ENCODE peak calls at places on chromosome 5, in ten cellular contexts. X is neural progenitor cell, S is HCT116, R is Peyer's patch, A is tibial artery, F is bronchial epithelial cell, D is endodermal cell, B is breast epithelium, G is transverse colon, Y is upper lobe of left lung. H is an unnamed sample.

GRCh38 chr5:926416-927171 is 33.9 kb downstream of the TRIP13 start:
- DNase-seq in X (peak; percentile 76), S (no peak), R (no peak), A (peak; percentile 20), F (peak; percentile 3), D (peak; percentile 75), B (no peak), G (no peak), Y (no peak), H (no peak)

GRCh38 chr5:134490255-134490924 is 35.1 kb upstream of the JADE2 start:
- DNase-seq in X (no peak), S (no peak), R (no peak), A (no peak), F (no peak), D (no peak), B (no peak), G (no peak), Y (no peak), H (no peak)

GRCh38 chr5:170885779-170886178 is 24.0 kb downstream of the RANBP17 start:
- DNase-seq in X (no peak), S (no peak), R (no peak), A (no peak), F (no peak), D (no peak), B (no peak), G (no peak), Y (no peak), H (no peak)

GRCh38 chr5:41858890-41859289 is 11.3 kb downstream of the OXCT1 start:
- DNase-seq in X (no peak), S (no peak), R (no peak), A (no peak), F (no peak), D (no peak), B (no peak), G (no peak), Y (no peak), H (no peak)

GRCh38 chr5:72955143-72955767 is 586 bp upstream of the FCHO2 start:
- DNase-seq in X (peak; percentile 74), S (no peak), R (no peak), A (no peak), F (peak; percentile 57), D (peak; percentile 88), B (no peak), G (peak; percentile 78), Y (peak; percentile 84), H (no peak)

GRCh38 chr5:113345261-113345940 is 89.4 kb downstream of the TSSK1B start:
- DNase-seq in X (no peak), S (no peak), R (no peak), A (no peak), F (peak; percentile 98), D (no peak), B (peak; percentile 24), G (no peak), Y (no peak), H (no peak)

GRCh38 chr5:57538341-57538955 is 55.8 kb upstream of the ACTBL2 start:
- DNase-seq in X (no peak), S (no peak), R (no peak), A (no peak), F (peak; percentile 73), D (no peak), B (no peak), G (no peak), Y (no peak), H (no peak)

GRCh38 chr5:120544043-120544442 is 79.9 kb downstream of the PRR16 start:
- DNase-seq in X (no peak), S (no peak), R (no peak), A (no peak), F (no peak), D (no peak), B (no peak), G (no peak), Y (no peak), H (no peak)

GRCh38 chr5:98110791-98111190 is 662.7 kb upstream of the RGMB start:
- DNase-seq in X (no peak), S (no peak), R (no peak), A (no peak), F (no peak), D (no peak), B (no peak), G (no peak), Y (no peak), H (no peak)

GRCh38 chr5:98110270-98110669 is 663.2 kb upstream of the RGMB start:
- DNase-seq in X (no peak), S (no peak), R (no peak), A (no peak), F (peak; percentile 96), D (no peak), B (no peak), G (no peak), Y (no peak), H (no peak)

GRCh38 chr5:98108497-98108896 is 665.0 kb upstream of the RGMB start:
- DNase-seq in X (no peak), S (no peak), R (no peak), A (no peak), F (peak; percentile 90), D (no peak), B (no peak), G (no peak), Y (no peak), H (no peak)

GRCh38 chr5:98111686-98112085 is 661.8 kb upstream of the RGMB start:
- DNase-seq in X (no peak), S (no peak), R (no peak), A (no peak), F (no peak), D (no peak), B (no peak), G (no peak), Y (no peak), H (no peak)

DNA sequence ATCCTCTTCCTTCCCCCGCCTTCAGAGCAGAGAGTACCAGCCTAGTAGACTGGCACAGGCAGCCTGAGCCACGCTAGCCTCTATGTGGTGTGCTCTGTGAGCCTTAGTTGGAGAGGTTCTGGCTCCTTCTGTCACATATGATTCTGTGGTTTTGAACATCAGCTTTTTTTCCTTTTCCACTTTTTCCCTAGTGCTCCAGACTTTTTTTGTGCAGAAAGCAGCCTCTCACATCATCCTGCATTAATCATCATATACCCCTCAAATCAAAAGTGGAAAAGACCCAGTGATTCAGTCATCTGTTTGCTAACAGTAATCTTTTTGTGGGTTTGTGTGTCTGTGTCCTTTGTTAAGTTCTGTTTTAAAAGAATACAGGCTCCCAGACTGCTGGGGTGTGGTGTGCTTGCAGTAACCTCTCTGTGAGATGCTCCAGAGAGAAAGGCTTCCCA is 663.9 kb upstream of the RGMB start:
- DNase-seq in X (no peak), S (no peak), R (no peak), A (no peak), F (peak; percentile 82), D (no peak), B (no peak), G (no peak), Y (no peak), H (no peak)
- H3K4me3 ChIP-seq in X (no peak overlapping the region), S (no peak overlapping the region), R (no peak overlapping the region), A (no peak overlapping the region), F (no peak overlapping the region), D (no peak overlapping the region), B (no peak overlapping the region), G (no peak overlapping the region), Y (no peak overlapping the region), H (no peak overlapping the region)

DNA sequence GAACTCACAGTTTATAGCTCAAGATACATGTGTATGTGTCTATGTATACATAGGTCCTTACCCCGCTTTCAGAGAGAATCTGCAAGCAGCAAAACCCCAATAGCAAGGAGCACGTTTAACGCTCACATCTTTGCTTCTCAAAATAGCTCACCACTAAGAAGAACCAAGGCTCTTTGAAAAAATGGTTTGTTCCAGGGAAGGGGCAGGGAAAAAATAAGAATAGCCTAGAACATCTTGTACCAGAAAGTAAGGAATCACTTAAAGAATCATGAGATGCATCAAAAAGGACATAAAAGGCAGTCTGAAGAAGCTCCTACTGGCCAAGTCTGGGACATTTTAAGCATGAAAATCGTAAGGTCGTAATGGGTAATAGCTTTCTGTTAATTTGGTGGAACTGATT is 196.4 kb downstream of the FSTL4 start:
- DNase-seq in X (no peak), S (no peak), R (no peak), A (no peak), F (no peak), D (no peak), B (no peak), G (no peak), Y (no peak), H (no peak)
- H3K36me3 ChIP-seq in X (no peaks in the 10 kb centered on the region), S (no peaks in the 10 kb centered on the region), R (no peaks in the 10 kb centered on the region), A (no peaks in the 10 kb centered on the region), F (no peaks in the 10 kb centered on the region), D (no peaks in the 10 kb centered on the region), B (no peaks in the 10 kb centered on the region), G (no peaks in the 10 kb centered on the region), Y (no peaks in the 10 kb centered on the region), H (no peaks in the 10 kb centered on the region)

GRCh38 chr5:132294728-132295504 is 722 bp downstream of the SLC22A4 start:
- DNase-seq in X (peak; percentile 64), S (peak; percentile 27), R (peak; percentile 23), A (peak; percentile 76), F (peak; percentile 84), D (peak; percentile 78), B (peak; percentile 61), G (peak; percentile 80), Y (peak; percentile 90), H (peak; percentile 35)

GRCh38 chr5:132293992-132294727 is at the start of gene SLC22A4:
- DNase-seq in X (peak; percentile 93), S (peak; percentile 87), R (peak; percentile 54), A (peak; percentile 91), F (peak; percentile 63), D (peak; percentile 96), B (peak; percentile 90), G (peak; percentile 90), Y (peak; percentile 94), H (peak; percentile 97)

GRCh38 chr5:132295505-132296411 is 1.6 kb downstream of the SLC22A4 start:
- DNase-seq in X (no peak), S (no peak), R (no peak), A (no peak), F (no peak), D (no peak), B (no peak), G (no peak), Y (no peak), H (no peak)

GRCh38 chr5:132291026-132291425 is 3.2 kb upstream of the SLC22A4 start:
- DNase-seq in X (no peak), S (no peak), R (no peak), A (no peak), F (no peak), D (no peak), B (no peak), G (no peak), Y (no peak), H (no peak)

GRCh38 chr5:132293066-132293991 is 865 bp upstream of the SLC22A4 start:
- DNase-seq in X (peak; percentile 85), S (peak; percentile 59), R (peak; percentile 45), A (peak; percentile 81), F (peak; percentile 59), D (peak; percentile 90), B (peak; percentile 81), G (peak; percentile 86), Y (peak; percentile 82), H (peak; percentile 89)
- TF ChIP-seq CTCF in X (peak; percentile 18), S (peak; percentile 5), R (no peak), A (no peak), F (peak; percentile 35), D (peak; percentile 48), B (peak; percentile 26), G (no peak), Y (no peak), H (peak; percentile 31)

GRCh38 chr5:176647870-176648466 is 684 bp downstream of the TSPAN17 start:
- DNase-seq in X (peak; percentile 59), S (no peak), R (peak; percentile 31), A (peak; percentile 48), F (peak; percentile 30), D (peak; percentile 77), B (peak; percentile 55), G (peak; percentile 77), Y (peak; percentile 66), H (peak; percentile 57)

GRCh38 chr5:176647030-176647869 is at the start of gene TSPAN17:
- DNase-seq in X (peak; percentile 100), S (peak; percentile 97), R (peak; percentile 100), A (peak; percentile 100), F (peak; percentile 93), D (peak; percentile 100), B (peak; percentile 99), G (peak; percentile 100), Y (peak; percentile 100), H (peak; percentile 100)

GRCh38 chr5:176650354-176650884 is 3.1 kb downstream of the TSPAN17 start:
- DNase-seq in X (peak; percentile 57), S (no peak), R (no peak), A (no peak), F (no peak), D (peak; percentile 76), B (no peak), G (no peak), Y (no peak), H (no peak)

GRCh38 chr5:176646707-176647029 is 616 bp upstream of the TSPAN17 start:
- DNase-seq in X (no peak), S (no peak), R (no peak), A (no peak), F (no peak), D (no peak), B (no peak), G (no peak), Y (no peak), H (no peak)

GRCh38 chr5:176648467-176649194 is 1.3 kb downstream of the TSPAN17 start:
- DNase-seq in X (no peak), S (no peak), R (no peak), A (no peak), F (no peak), D (no peak), B (no peak), G (no peak), Y (no peak), H (no peak)
- H3K4me3 ChIP-seq in X (peak overlapping the region; percentile 88), S (peak overlapping the region; percentile 89), R (peak overlapping the region; percentile 76), A (peak overlapping the region; percentile 74), F (no peak overlapping the region), D (peak overlapping the region; percentile 85), B (peak overlapping the region; percentile 76), G (peak overlapping the region; percentile 59), Y (peak overlapping the region; percentile 57), H (peak overlapping the region; percentile 65)

H was measured in WERI-Rb-1.